ENCODE peak calls at places on chromosomes 1 and 21, in eight cellular contexts. One of them, this sample, is unnamed.

GRCh38 chr1:158333405-158334145 is 2.2 kb upstream of the CD1B start:
- DNase-seq in heart left ventricle: no peak
- DNase-seq in testis: no peak
- DNase-seq in ovary: no peak
- DNase-seq in uterus: no peak
- DNase-seq in lower leg skin: no peak
- DNase-seq in breast epithelium: no peak
- DNase-seq in suprapubic skin: no peak
- DNase-seq in this sample: no peak

GRCh38 chr21:45455321-45456013 is 50.5 kb downstream of the COL18A1 start:
- DNase-seq in heart left ventricle: no peak
- DNase-seq in testis: no peak
- DNase-seq in ovary: peak; percentile 58
- DNase-seq in uterus: no peak
- DNase-seq in lower leg skin: no peak
- DNase-seq in breast epithelium: peak; percentile 70
- DNase-seq in suprapubic skin: no peak
- DNase-seq in this sample: no peak

GRCh38 chr21:18970416-18970815 is 566.8 kb upstream of the TMPRSS15 start:
- DNase-seq in heart left ventricle: no peak
- DNase-seq in testis: no peak
- DNase-seq in ovary: no peak
- DNase-seq in uterus: no peak
- DNase-seq in lower leg skin: no peak
- DNase-seq in breast epithelium: no peak
- DNase-seq in suprapubic skin: no peak
- DNase-seq in this sample: no peak

GRCh38 chr1:59707216-59707615 is 107.5 kb upstream of the HOOK1 start:
- DNase-seq in heart left ventricle: peak; percentile 55
- DNase-seq in testis: peak; percentile 40
- DNase-seq in ovary: peak; percentile 49
- DNase-seq in uterus: peak; percentile 88
- DNase-seq in lower leg skin: no peak
- DNase-seq in breast epithelium: no peak
- DNase-seq in suprapubic skin: no peak
- DNase-seq in this sample: no peak

GRCh38 chr1:68600049-68600661 is 103.3 kb upstream of the DEPDC1 start:
- DNase-seq in heart left ventricle: no peak
- DNase-seq in testis: peak; percentile 31
- DNase-seq in ovary: no peak
- DNase-seq in uterus: no peak
- DNase-seq in lower leg skin: no peak
- DNase-seq in breast epithelium: no peak
- DNase-seq in suprapubic skin: no peak
- DNase-seq in this sample: peak; percentile 3

GRCh38 chr1:226901421-226901820 is 31.0 kb downstream of the PSEN2 start:
- DNase-seq in heart left ventricle: no peak
- DNase-seq in testis: no peak
- DNase-seq in ovary: no peak
- DNase-seq in uterus: no peak
- DNase-seq in lower leg skin: no peak
- DNase-seq in breast epithelium: no peak
- DNase-seq in suprapubic skin: no peak
- DNase-seq in this sample: no peak

GRCh38 chr1:43348809-43349593 is 9.8 kb upstream of the CDC20 start:
- DNase-seq in heart left ventricle: peak; percentile 86
- DNase-seq in testis: peak; percentile 91
- DNase-seq in ovary: peak; percentile 85
- DNase-seq in uterus: peak; percentile 85
- DNase-seq in lower leg skin: peak; percentile 59
- DNase-seq in breast epithelium: peak; percentile 92
- DNase-seq in suprapubic skin: peak; percentile 91
- DNase-seq in this sample: peak; percentile 14

GRCh38 chr1:81151300-81151699 is 649.4 kb upstream of the ADGRL2 start:
- DNase-seq in heart left ventricle: no peak
- DNase-seq in testis: no peak
- DNase-seq in ovary: no peak
- DNase-seq in uterus: no peak
- DNase-seq in lower leg skin: no peak
- DNase-seq in breast epithelium: no peak
- DNase-seq in suprapubic skin: no peak
- DNase-seq in this sample: no peak

GRCh38 chr1:43493661-43494450 is 36.8 kb upstream of the PTPRF start:
- DNase-seq in heart left ventricle: no peak
- DNase-seq in testis: no peak
- DNase-seq in ovary: no peak
- DNase-seq in uterus: no peak
- DNase-seq in lower leg skin: no peak
- DNase-seq in breast epithelium: no peak
- DNase-seq in suprapubic skin: no peak
- DNase-seq in this sample: no peak

GRCh38 chr1:12692967-12693782 is 22.7 kb upstream of the AADACL3 start:
- DNase-seq in heart left ventricle: no peak
- DNase-seq in testis: no peak
- DNase-seq in ovary: no peak
- DNase-seq in uterus: no peak
- DNase-seq in lower leg skin: no peak
- DNase-seq in breast epithelium: no peak
- DNase-seq in suprapubic skin: no peak
- DNase-seq in this sample: no peak

GRCh38 chr1:82091729-82092128 is 291.0 kb downstream of the ADGRL2 start:
- DNase-seq in heart left ventricle: no peak
- DNase-seq in testis: no peak
- DNase-seq in ovary: no peak
- DNase-seq in uterus: no peak
- DNase-seq in lower leg skin: no peak
- DNase-seq in breast epithelium: no peak
- DNase-seq in suprapubic skin: no peak
- DNase-seq in this sample: no peak

GRCh38 chr1:23273450-23274133 is 56.3 kb upstream of the HTR1D start:
- DNase-seq in heart left ventricle: no peak
- DNase-seq in testis: no peak
- DNase-seq in ovary: peak; percentile 30
- DNase-seq in uterus: peak; percentile 20
- DNase-seq in lower leg skin: no peak
- DNase-seq in breast epithelium: no peak
- DNase-seq in suprapubic skin: no peak
- DNase-seq in this sample: peak; percentile 19

GRCh38 chr1:246492611-246493245 is 14.4 kb downstream of the SMYD3 start:
- DNase-seq in heart left ventricle: peak; percentile 63
- DNase-seq in testis: peak; percentile 81
- DNase-seq in ovary: peak; percentile 71
- DNase-seq in uterus: peak; percentile 51
- DNase-seq in lower leg skin: peak; percentile 33
- DNase-seq in breast epithelium: no peak
- DNase-seq in suprapubic skin: no peak
- DNase-seq in this sample: peak; percentile 59

GRCh38 chr1:5938068-5938740 is 54.0 kb downstream of the NPHP4 start:
- DNase-seq in heart left ventricle: no peak
- DNase-seq in testis: peak; percentile 5
- DNase-seq in ovary: no peak
- DNase-seq in uterus: no peak
- DNase-seq in lower leg skin: no peak
- DNase-seq in breast epithelium: no peak
- DNase-seq in suprapubic skin: peak; percentile 76
- DNase-seq in this sample: no peak

GRCh38 chr1:37741130-37741529 is 23.8 kb downstream of the EPHA10 start:
- DNase-seq in heart left ventricle: no peak
- DNase-seq in testis: peak; percentile 54
- DNase-seq in ovary: no peak
- DNase-seq in uterus: no peak
- DNase-seq in lower leg skin: no peak
- DNase-seq in breast epithelium: no peak
- DNase-seq in suprapubic skin: no peak
- DNase-seq in this sample: no peak

GRCh38 chr1:169497317-169497716 is 11.6 kb upstream of the SLC19A2 start:
- DNase-seq in heart left ventricle: no peak
- DNase-seq in testis: no peak
- DNase-seq in ovary: no peak
- DNase-seq in uterus: no peak
- DNase-seq in lower leg skin: no peak
- DNase-seq in breast epithelium: no peak
- DNase-seq in suprapubic skin: no peak
- DNase-seq in this sample: no peak

GRCh38 chr1:66617362-66617761 is 83.4 kb downstream of the SGIP1 start:
- DNase-seq in heart left ventricle: no peak
- DNase-seq in testis: no peak
- DNase-seq in ovary: no peak
- DNase-seq in uterus: no peak
- DNase-seq in lower leg skin: no peak
- DNase-seq in breast epithelium: no peak
- DNase-seq in suprapubic skin: no peak
- DNase-seq in this sample: no peak

GRCh38 chr1:105343317-105343716 is 1593.6 kb downstream of the AMY1C start:
- DNase-seq in heart left ventricle: no peak
- DNase-seq in testis: no peak
- DNase-seq in ovary: no peak
- DNase-seq in uterus: no peak
- DNase-seq in lower leg skin: no peak
- DNase-seq in breast epithelium: no peak
- DNase-seq in suprapubic skin: no peak
- DNase-seq in this sample: no peak

GRCh38 chr21:38386967-38387366 is 111.3 kb downstream of the ERG start:
- DNase-seq in heart left ventricle: no peak
- DNase-seq in testis: no peak
- DNase-seq in ovary: no peak
- DNase-seq in uterus: no peak
- DNase-seq in lower leg skin: no peak
- DNase-seq in breast epithelium: no peak
- DNase-seq in suprapubic skin: no peak
- DNase-seq in this sample: peak; percentile 4

GRCh38 chr1:185894806-185895205 is 160.6 kb downstream of the HMCN1 start:
- DNase-seq in heart left ventricle: no peak
- DNase-seq in testis: no peak
- DNase-seq in ovary: no peak
- DNase-seq in uterus: no peak
- DNase-seq in lower leg skin: no peak
- DNase-seq in breast epithelium: no peak
- DNase-seq in suprapubic skin: no peak
- DNase-seq in this sample: no peak

GRCh38 chr21:25929859-25930520 is 195.2 kb downstream of the GABPA start:
- DNase-seq in heart left ventricle: no peak
- DNase-seq in testis: no peak
- DNase-seq in ovary: no peak
- DNase-seq in uterus: no peak
- DNase-seq in lower leg skin: no peak
- DNase-seq in breast epithelium: no peak
- DNase-seq in suprapubic skin: no peak
- DNase-seq in this sample: no peak

DNA sequence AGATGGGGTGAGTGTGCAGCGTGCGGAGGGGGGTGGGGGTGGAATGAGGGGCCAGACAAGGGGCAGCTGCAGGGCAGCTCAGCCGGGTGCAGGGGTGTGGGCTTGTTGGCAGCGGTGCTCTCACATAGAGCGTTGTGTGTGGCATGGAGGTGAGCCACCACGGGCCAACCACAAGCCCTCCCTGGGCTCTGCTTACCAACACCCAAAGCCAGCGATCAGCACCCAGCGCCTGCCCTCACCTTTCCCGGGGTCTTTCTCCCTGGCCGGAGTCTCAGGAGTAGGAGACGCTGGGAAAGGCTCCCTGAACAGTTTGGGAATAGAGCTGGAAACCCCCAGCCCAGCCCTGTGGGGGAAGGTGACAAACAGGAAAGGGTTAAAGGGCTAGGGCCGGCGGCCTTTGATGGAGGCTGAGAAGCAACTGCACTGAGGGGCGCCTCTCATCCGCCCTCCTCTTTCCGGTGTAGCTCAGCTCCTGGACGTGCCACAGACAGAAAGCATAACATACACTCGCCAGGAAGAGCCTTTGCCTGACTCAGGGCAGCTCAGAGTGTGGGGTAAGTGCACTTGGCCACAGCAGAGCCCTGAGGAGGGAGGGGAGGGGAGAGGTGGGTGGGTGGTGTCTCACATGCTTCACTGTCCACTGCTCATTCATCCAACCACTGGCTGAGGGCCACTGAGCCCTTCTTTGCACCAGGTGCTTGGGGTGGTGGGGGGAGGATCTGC is 577 bp downstream of the IKBKE start:
- DNase-seq in heart left ventricle: no peak
- DNase-seq in testis: no peak
- DNase-seq in ovary: no peak
- DNase-seq in uterus: no peak
- DNase-seq in lower leg skin: no peak
- DNase-seq in breast epithelium: no peak
- DNase-seq in suprapubic skin: no peak
- DNase-seq in this sample: no peak
- TF ChIP-seq POLR2A in heart left ventricle: no peak
- TF ChIP-seq POLR2A in testis: no peak
- TF ChIP-seq POLR2A in ovary: no peak
- TF ChIP-seq POLR2A in uterus: no peak
- TF ChIP-seq POLR2A in lower leg skin: no peak
- TF ChIP-seq POLR2A in breast epithelium: no peak
- TF ChIP-seq POLR2A in suprapubic skin: no peak
- TF ChIP-seq POLR2A in this sample: no peak

GRCh38 chr1:245469006-245469405 is 314.2 kb downstream of the KIF26B start:
- DNase-seq in heart left ventricle: no peak
- DNase-seq in testis: no peak
- DNase-seq in ovary: no peak
- DNase-seq in uterus: no peak
- DNase-seq in lower leg skin: no peak
- DNase-seq in breast epithelium: no peak
- DNase-seq in suprapubic skin: no peak
- DNase-seq in this sample: no peak
- TF ChIP-seq POLR2A in heart left ventricle: no peak
- TF ChIP-seq POLR2A in testis: no peak
- TF ChIP-seq POLR2A in ovary: no peak
- TF ChIP-seq POLR2A in uterus: no peak
- TF ChIP-seq POLR2A in lower leg skin: no peak
- TF ChIP-seq POLR2A in breast epithelium: no peak
- TF ChIP-seq POLR2A in suprapubic skin: no peak
- TF ChIP-seq POLR2A in this sample: no peak

DNA sequence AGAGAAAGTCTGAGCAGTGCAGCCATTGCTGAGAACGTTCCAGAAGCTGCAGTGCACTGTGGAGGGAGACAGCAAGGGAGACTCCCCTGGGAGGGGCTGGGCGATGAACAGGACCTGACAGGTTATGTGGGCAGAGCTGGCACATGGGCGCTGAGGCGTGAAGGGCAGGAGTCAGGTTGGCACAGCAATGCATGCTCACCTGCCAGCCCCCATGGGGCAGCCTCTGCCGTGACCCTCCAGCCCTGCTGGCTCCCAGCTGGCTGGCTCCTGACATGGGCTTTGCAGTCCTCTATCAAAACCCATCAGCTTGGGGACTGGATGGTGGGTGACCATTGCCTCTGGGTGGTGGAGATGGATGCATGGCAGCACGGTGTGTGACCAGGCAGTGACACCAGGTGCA is 300.3 kb downstream of the CAMTA1 start:
- DNase-seq in heart left ventricle: no peak
- DNase-seq in testis: no peak
- DNase-seq in ovary: no peak
- DNase-seq in uterus: no peak
- DNase-seq in lower leg skin: no peak
- DNase-seq in breast epithelium: no peak
- DNase-seq in suprapubic skin: peak; percentile 55
- DNase-seq in this sample: no peak
- TF ChIP-seq POLR2A in heart left ventricle: no peak
- TF ChIP-seq POLR2A in testis: no peak
- TF ChIP-seq POLR2A in ovary: no peak
- TF ChIP-seq POLR2A in uterus: no peak
- TF ChIP-seq POLR2A in lower leg skin: no peak
- TF ChIP-seq POLR2A in breast epithelium: no peak
- TF ChIP-seq POLR2A in suprapubic skin: no peak
- TF ChIP-seq POLR2A in this sample: no peak

GRCh38 chr1:203322480-203323179 is 17.3 kb downstream of the BTG2 start:
- DNase-seq in heart left ventricle: peak; percentile 58
- DNase-seq in testis: no peak
- DNase-seq in ovary: no peak
- DNase-seq in uterus: no peak
- DNase-seq in lower leg skin: peak; percentile 41
- DNase-seq in breast epithelium: no peak
- DNase-seq in suprapubic skin: no peak
- DNase-seq in this sample: no peak
- TF ChIP-seq POLR2A in heart left ventricle: peak; percentile 36
- TF ChIP-seq POLR2A in testis: no peak
- TF ChIP-seq POLR2A in ovary: no peak
- TF ChIP-seq POLR2A in uterus: no peak
- TF ChIP-seq POLR2A in lower leg skin: no peak
- TF ChIP-seq POLR2A in breast epithelium: no peak
- TF ChIP-seq POLR2A in suprapubic skin: no peak
- TF ChIP-seq POLR2A in this sample: no peak

This sample was measured in erythroblast.